ENCODE peak calls at places on chromosomes 12 and 14, in five cellular contexts. I is K562, B is SK-N-SH, H is GM12878, W is HepG2. N is an unnamed sample.
A peak's percentile ranks its signal among the peaks of the same experiment; 100 is the strongest.

GRCh38 chr12:128513831-128514230 is 246.9 kb downstream of the TMEM132C start:
- DNase-seq in I (no peak), B (no peak), H (no peak), W (no peak), N (no peak)

GRCh38 chr12:94099191-94099983 is 49.0 kb upstream of the PLXNC1 start:
- DNase-seq in I (peak; percentile 17), B (peak; percentile 23), H (no peak), W (no peak), N (peak; percentile 81)

GRCh38 chr12:12719496-12719895 is 2.3 kb downstream of the CDKN1B start:
- DNase-seq in I (no peak), B (no peak), H (peak; percentile 57), W (no peak), N (no peak)

GRCh38 chr12:42143401-42144173 is 1.1 kb downstream of the GXYLT1 start:
- DNase-seq in I (no peak), B (peak; percentile 34), H (no peak), W (no peak), N (peak; percentile 28)

GRCh38 chr12:79692860-79693605 is 2.3 kb upstream of the PAWR start:
- DNase-seq in I (no peak), B (no peak), H (no peak), W (no peak), N (peak; percentile 40)

GRCh38 chr14:89640141-89640540 is 223.1 kb upstream of the FOXN3 start:
- DNase-seq in I (no peak), B (no peak), H (no peak), W (no peak), N (peak; percentile 83)

GRCh38 chr14:101713641-101714349 is 47.7 kb upstream of the PPP2R5C start:
- DNase-seq in I (peak; percentile 20), B (no peak), H (no peak), W (no peak), N (no peak)

GRCh38 chr12:124478416-124478815 is 89.0 kb downstream of the NCOR2 start:
- DNase-seq in I (no peak), B (no peak), H (no peak), W (no peak), N (no peak)

GRCh38 chr14:96056509-96057422 is 17.6 kb downstream of the C14orf132 start:
- DNase-seq in I (no peak), B (peak; percentile 23), H (no peak), W (peak; percentile 9), N (no peak)

GRCh38 chr14:68137704-68138619 is 318.4 kb downstream of the RAD51B start:
- DNase-seq in I (no peak), B (peak; percentile 5), H (no peak), W (peak; percentile 77), N (peak; percentile 95)

GRCh38 chr12:92739099-92739498 is 36.3 kb downstream of the PLEKHG7 start:
- DNase-seq in I (no peak), B (no peak), H (no peak), W (no peak), N (peak; percentile 12)

GRCh38 chr14:100067971-100068959 is 3.0 kb downstream of the EVL start:
- DNase-seq in I (peak; percentile 74), B (no peak), H (peak; percentile 89), W (no peak), N (peak; percentile 50)

GRCh38 chr12:86530996-86531655 is 274.9 kb upstream of the MGAT4C start:
- DNase-seq in I (no peak), B (no peak), H (no peak), W (no peak), N (no peak)

GRCh38 chr14:79009286-79009685 is 839.1 kb downstream of the NRXN3 start:
- DNase-seq in I (no peak), B (no peak), H (no peak), W (no peak), N (no peak)

GRCh38 chr14:63308723-63309317 is 9.9 kb downstream of the GPHB5 start:
- DNase-seq in I (peak; percentile 6), B (peak; percentile 12), H (no peak), W (peak; percentile 40), N (peak; percentile 29)
- TF ChIP-seq MXI1 in I (no peak), B (no peak), H (no peak), W (no peak), N (no peak)

GRCh38 chr14:54470701-54471100 is 18.1 kb downstream of the GMFB start:
- DNase-seq in I (no peak), B (no peak), H (no peak), W (no peak), N (no peak)

GRCh38 chr14:54471641-54472040 is 17.1 kb downstream of the GMFB start:
- DNase-seq in I (no peak), B (no peak), H (no peak), W (no peak), N (no peak)

GRCh38 chr14:54467280-54467679 is 21.5 kb downstream of the GMFB start:
- DNase-seq in I (no peak), B (no peak), H (no peak), W (no peak), N (no peak)

GRCh38 chr14:54462048-54462447 is 20.9 kb upstream of the CNIH1 start:
- DNase-seq in I (no peak), B (no peak), H (no peak), W (no peak), N (no peak)

GRCh38 chr14:54465654-54466053 is 23.1 kb downstream of the GMFB start:
- DNase-seq in I (no peak), B (no peak), H (no peak), W (no peak), N (no peak)
- TF ChIP-seq MXI1 in I (no peak), B (no peak), H (no peak), W (no peak), N (no peak)

GRCh38 chr14:65303185-65303901 is 109.2 kb upstream of the FUT8 start:
- DNase-seq in I (no peak), B (no peak), H (no peak), W (no peak), N (peak; percentile 37)
- TF ChIP-seq MXI1 in I (no peak), B (no peak), H (no peak), W (no peak), N (no peak)

DNA sequence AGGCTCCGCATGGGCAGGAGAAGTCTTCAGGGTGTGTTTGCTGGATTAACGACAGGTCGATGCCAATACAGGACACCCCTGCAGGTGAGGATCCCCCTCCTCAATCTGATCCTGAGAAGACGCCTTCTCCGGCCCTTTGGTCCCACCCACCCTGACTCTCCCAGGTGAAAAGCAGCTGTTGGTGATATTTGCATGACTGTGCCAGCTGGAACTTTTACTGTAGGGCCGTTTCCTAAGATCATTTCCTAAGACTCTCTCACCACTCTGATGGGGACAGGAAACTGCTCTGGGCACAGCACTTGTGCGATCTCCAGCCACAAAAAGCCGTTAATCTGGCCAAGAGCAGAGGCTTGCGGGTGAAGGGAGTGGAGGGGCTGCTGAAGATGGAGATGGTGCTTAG is 16.8 kb upstream of the EIF5 start:
- DNase-seq in I (no peak), B (no peak), H (no peak), W (no peak), N (no peak)
- TF ChIP-seq MXI1 in I (no peak), B (no peak), H (no peak), W (no peak), N (no peak)

GRCh38 chr12:104680070-104680469 is 223.3 kb downstream of the CHST11 start:
- DNase-seq in I (no peak), B (peak; percentile 27), H (peak; percentile 51), W (peak; percentile 11), N (peak; percentile 22)
- TF ChIP-seq MXI1 in I (no peak), B (no peak), H (no peak), W (no peak), N (no peak)

GRCh38 chr12:11553871-11554533 is 95.5 kb upstream of the ETV6 start:
- DNase-seq in I (peak; percentile 34), B (peak; percentile 76), H (peak; percentile 88), W (peak; percentile 34), N (peak; percentile 59)

GRCh38 chr12:11559941-11560340 is 89.5 kb upstream of the ETV6 start:
- DNase-seq in I (no peak), B (no peak), H (no peak), W (no peak), N (no peak)

GRCh38 chr12:11561416-11561815 is 88.1 kb upstream of the ETV6 start:
- DNase-seq in I (no peak), B (no peak), H (no peak), W (no peak), N (no peak)

GRCh38 chr12:11555195-11555594 is 94.3 kb upstream of the ETV6 start:
- DNase-seq in I (no peak), B (no peak), H (no peak), W (no peak), N (no peak)

DNA sequence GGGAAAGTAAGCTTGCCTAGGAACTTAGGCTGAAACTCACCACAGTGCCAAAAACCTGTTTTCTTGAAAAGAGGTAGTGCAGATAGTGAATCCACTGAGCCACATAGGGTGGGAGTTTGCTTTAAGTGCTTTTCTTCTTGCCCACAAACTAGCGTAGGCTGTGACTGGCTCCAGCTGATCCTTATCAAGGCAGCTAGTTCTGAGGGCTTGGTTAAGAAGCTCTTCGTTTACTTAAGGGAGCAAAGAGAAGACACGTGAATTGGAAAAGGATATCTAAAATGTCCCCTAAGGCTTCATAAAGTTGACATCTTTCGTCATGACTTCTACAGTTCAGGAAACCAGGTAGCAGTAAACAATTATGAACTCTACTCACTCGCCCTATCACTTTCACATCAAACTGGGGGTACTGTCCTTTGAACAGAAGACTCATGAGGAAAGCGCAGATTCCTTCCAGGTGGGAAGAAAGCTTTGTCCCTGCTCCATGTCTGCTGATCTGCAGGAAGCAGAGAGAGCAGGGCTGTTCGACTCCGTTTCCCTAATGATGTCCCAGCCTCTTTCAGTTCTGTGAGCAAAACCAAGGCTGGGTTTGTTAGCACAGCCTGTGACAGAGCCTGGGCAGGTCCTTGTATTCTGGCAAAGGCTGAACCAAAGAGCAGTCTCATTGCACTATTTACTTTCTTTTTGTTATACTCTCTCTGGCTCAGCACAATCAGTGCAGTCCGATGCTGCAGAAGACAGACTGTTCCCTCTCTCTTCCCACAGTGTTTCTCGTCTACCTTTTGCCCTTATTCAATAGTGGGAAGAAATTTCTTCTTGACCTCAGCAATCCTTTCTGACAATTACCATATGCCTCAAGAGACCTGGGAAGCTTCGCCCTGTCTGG is 93.5 kb upstream of the ETV6 start:
- DNase-seq in I (no peak), B (no peak), H (no peak), W (no peak), N (no peak)
- TF ChIP-seq MXI1 in I (no peak), B (no peak), H (no peak), W (no peak), N (no peak)

DNA sequence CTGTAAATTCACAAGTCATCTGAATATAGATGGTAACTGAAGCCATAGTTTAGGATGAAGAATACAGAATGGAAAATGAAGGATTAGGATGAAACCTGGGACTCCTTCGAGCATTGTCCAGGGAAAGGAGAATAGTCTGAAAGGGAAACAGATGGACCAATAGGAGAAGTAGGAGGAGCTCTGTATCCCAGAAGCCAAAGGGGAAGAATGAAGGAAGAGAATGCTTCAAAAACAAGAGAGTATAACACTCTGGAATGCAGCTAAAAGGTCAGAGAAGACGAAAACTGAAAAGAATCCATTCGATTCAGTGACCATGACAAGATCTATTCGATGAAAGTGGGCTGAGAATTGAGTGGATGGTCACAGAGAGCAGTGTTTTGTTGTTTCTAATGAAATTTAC is 1.0 kb downstream of the GMFB start:
- DNase-seq in I (no peak), B (peak; percentile 63), H (no peak), W (no peak), N (peak; percentile 53)
- TF ChIP-seq MXI1 in I (no peak), B (no peak), H (no peak), W (no peak), N (no peak)

GRCh38 chr12:7327913-7328312 is 24.0 kb downstream of the ACSM4 start:
- DNase-seq in I (no peak), B (no peak), H (no peak), W (no peak), N (no peak)
- TF ChIP-seq MXI1 in I (no peak), B (no peak), H (no peak), W (no peak), N (no peak)